ENCODE peak calls at places on chromosomes 11 and 22, in eight cellular contexts. One of them, this sample, is unnamed.

GRCh38 chr11:134313821-134314607 is 17.8 kb upstream of the GLB1L2 start:
- DNase-seq in AG10803: no peak
- DNase-seq in retinal pigment epithelial cell: no peak
- DNase-seq in astrocyte of the cerebellum: no peak
- DNase-seq in nephron progenitor cell: no peak
- DNase-seq in pancreas: peak
- DNase-seq in sigmoid colon: peak
- DNase-seq in endothelial cell: no peak
- DNase-seq in this sample: no peak

GRCh38 chr11:63851354-63851753 is 12.4 kb downstream of the MARK2 start:
- DNase-seq in endothelial cell: no peak
- DNase-seq in astrocyte of the cerebellum: no peak
- DNase-seq in retinal pigment epithelial cell: no peak
- DNase-seq in AG10803: no peak
- DNase-seq in nephron progenitor cell: no peak
- DNase-seq in sigmoid colon: no peak
- DNase-seq in pancreas: no peak
- DNase-seq in this sample: no peak

GRCh38 chr11:95182397-95182796 is 48.6 kb downstream of the SESN3 start:
- DNase-seq in AG10803: no peak
- DNase-seq in pancreas: no peak
- DNase-seq in endothelial cell: no peak
- DNase-seq in nephron progenitor cell: no peak
- DNase-seq in sigmoid colon: no peak
- DNase-seq in retinal pigment epithelial cell: no peak
- DNase-seq in astrocyte of the cerebellum: no peak
- DNase-seq in this sample: no peak

GRCh38 chr11:709109-709997 is 3.3 kb downstream of the EPS8L2 start:
- DNase-seq in nephron progenitor cell: no peak
- DNase-seq in astrocyte of the cerebellum: no peak
- DNase-seq in sigmoid colon: no peak
- DNase-seq in endothelial cell: no peak
- DNase-seq in retinal pigment epithelial cell: no peak
- DNase-seq in pancreas: no peak
- DNase-seq in AG10803: no peak
- DNase-seq in this sample: no peak

GRCh38 chr11:68351450-68352275 is 39.3 kb downstream of the LRP5 start:
- DNase-seq in nephron progenitor cell: no peak
- DNase-seq in pancreas: no peak
- DNase-seq in endothelial cell: no peak
- DNase-seq in retinal pigment epithelial cell: no peak
- DNase-seq in sigmoid colon: no peak
- DNase-seq in AG10803: no peak
- DNase-seq in astrocyte of the cerebellum: no peak
- DNase-seq in this sample: no peak

GRCh38 chr22:20867179-20868099 is 8.6 kb downstream of the SNAP29 start:
- DNase-seq in AG10803: no peak
- DNase-seq in nephron progenitor cell: no peak
- DNase-seq in retinal pigment epithelial cell: no peak
- DNase-seq in sigmoid colon: peak
- DNase-seq in endothelial cell: peak
- DNase-seq in pancreas: no peak
- DNase-seq in astrocyte of the cerebellum: no peak
- DNase-seq in this sample: peak

GRCh38 chr11:127640822-127641485 is 640.4 kb upstream of the KIRREL3 start:
- DNase-seq in retinal pigment epithelial cell: no peak
- DNase-seq in astrocyte of the cerebellum: no peak
- DNase-seq in endothelial cell: no peak
- DNase-seq in nephron progenitor cell: no peak
- DNase-seq in sigmoid colon: no peak
- DNase-seq in pancreas: no peak
- DNase-seq in AG10803: no peak
- DNase-seq in this sample: no peak

GRCh38 chr22:49724893-49725489 is 102.7 kb downstream of the BRD1 start:
- DNase-seq in astrocyte of the cerebellum: no peak
- DNase-seq in sigmoid colon: no peak
- DNase-seq in endothelial cell: peak
- DNase-seq in nephron progenitor cell: peak
- DNase-seq in pancreas: peak
- DNase-seq in AG10803: peak
- DNase-seq in retinal pigment epithelial cell: no peak
- DNase-seq in this sample: no peak

GRCh38 chr11:88050247-88050646 is 125.0 kb downstream of the RAB38 start:
- DNase-seq in pancreas: no peak
- DNase-seq in AG10803: no peak
- DNase-seq in sigmoid colon: no peak
- DNase-seq in retinal pigment epithelial cell: peak
- DNase-seq in nephron progenitor cell: no peak
- DNase-seq in astrocyte of the cerebellum: no peak
- DNase-seq in endothelial cell: no peak
- DNase-seq in this sample: no peak

GRCh38 chr22:50082961-50083461 is 2.2 kb downstream of the MLC1 start:
- DNase-seq in nephron progenitor cell: no peak
- DNase-seq in retinal pigment epithelial cell: no peak
- DNase-seq in endothelial cell: no peak
- DNase-seq in sigmoid colon: no peak
- DNase-seq in AG10803: no peak
- DNase-seq in astrocyte of the cerebellum: no peak
- DNase-seq in pancreas: no peak
- DNase-seq in this sample: no peak

GRCh38 chr11:29448246-29448877 is 568.5 kb downstream of the KCNA4 start:
- DNase-seq in endothelial cell: peak
- DNase-seq in sigmoid colon: no peak
- DNase-seq in AG10803: peak
- DNase-seq in pancreas: no peak
- DNase-seq in retinal pigment epithelial cell: no peak
- DNase-seq in nephron progenitor cell: peak
- DNase-seq in astrocyte of the cerebellum: peak
- DNase-seq in this sample: no peak
- TF ChIP-seq CTCF in endothelial cell: peak
- TF ChIP-seq CTCF in sigmoid colon: no peak
- TF ChIP-seq CTCF in AG10803: peak
- TF ChIP-seq CTCF in pancreas: no peak
- TF ChIP-seq CTCF in retinal pigment epithelial cell: peak
- TF ChIP-seq CTCF in nephron progenitor cell: peak
- TF ChIP-seq CTCF in astrocyte of the cerebellum: peak
- TF ChIP-seq CTCF in this sample: no peak

GRCh38 chr11:73140213-73141030 is 1.7 kb downstream of the FCHSD2 start:
- DNase-seq in astrocyte of the cerebellum: no peak
- DNase-seq in nephron progenitor cell: peak
- DNase-seq in endothelial cell: peak
- DNase-seq in sigmoid colon: no peak
- DNase-seq in pancreas: peak
- DNase-seq in AG10803: peak
- DNase-seq in retinal pigment epithelial cell: no peak
- DNase-seq in this sample: peak

GRCh38 chr11:73137942-73138274 is 4.2 kb downstream of the FCHSD2 start:
- DNase-seq in retinal pigment epithelial cell: no peak
- DNase-seq in nephron progenitor cell: no peak
- DNase-seq in pancreas: no peak
- DNase-seq in astrocyte of the cerebellum: no peak
- DNase-seq in sigmoid colon: no peak
- DNase-seq in endothelial cell: no peak
- DNase-seq in AG10803: no peak
- DNase-seq in this sample: no peak

GRCh38 chr11:73135346-73136284 is 6.5 kb downstream of the FCHSD2 start:
- DNase-seq in retinal pigment epithelial cell: no peak
- DNase-seq in pancreas: no peak
- DNase-seq in astrocyte of the cerebellum: no peak
- DNase-seq in nephron progenitor cell: no peak
- DNase-seq in AG10803: no peak
- DNase-seq in sigmoid colon: no peak
- DNase-seq in endothelial cell: no peak
- DNase-seq in this sample: no peak

GRCh38 chr11:73139476-73140198 is 2.5 kb downstream of the FCHSD2 start:
- DNase-seq in nephron progenitor cell: no peak
- DNase-seq in astrocyte of the cerebellum: no peak
- DNase-seq in sigmoid colon: no peak
- DNase-seq in pancreas: no peak
- DNase-seq in AG10803: peak
- DNase-seq in endothelial cell: no peak
- DNase-seq in retinal pigment epithelial cell: no peak
- DNase-seq in this sample: no peak

DNA sequence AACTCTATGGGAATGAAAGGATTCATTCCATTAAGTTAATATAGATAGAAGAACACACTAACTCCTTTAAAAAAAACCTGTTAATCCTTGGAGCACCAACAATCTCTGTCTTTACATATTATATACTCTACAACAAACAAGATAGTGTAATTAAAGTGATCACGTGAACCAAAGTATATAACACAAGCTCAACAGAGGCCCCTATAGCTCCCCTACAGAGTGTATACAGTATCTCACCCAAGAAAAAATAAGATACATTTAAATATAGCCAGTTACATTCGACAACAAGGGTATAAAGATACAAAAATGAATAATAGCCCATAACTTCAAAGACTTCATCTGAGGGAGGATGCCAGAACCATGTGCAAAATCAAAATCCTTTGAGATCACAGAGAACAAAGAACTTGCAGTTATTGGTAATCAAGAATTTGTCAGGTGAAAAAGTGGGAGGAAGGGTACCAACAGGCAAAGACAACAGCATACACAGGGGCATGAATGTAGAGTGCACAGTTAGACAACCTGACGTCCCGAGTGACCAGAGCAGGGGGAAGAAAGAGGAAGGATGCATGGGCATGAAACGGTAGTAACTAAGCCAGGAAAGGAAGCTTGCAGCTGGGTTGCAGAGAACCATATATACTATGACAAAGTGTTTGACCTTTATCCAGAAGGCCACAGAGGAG is 4.7 kb downstream of the FCHSD2 start:
- DNase-seq in retinal pigment epithelial cell: no peak
- DNase-seq in sigmoid colon: no peak
- DNase-seq in pancreas: no peak
- DNase-seq in nephron progenitor cell: no peak
- DNase-seq in AG10803: no peak
- DNase-seq in astrocyte of the cerebellum: no peak
- DNase-seq in endothelial cell: no peak
- DNase-seq in this sample: no peak
- TF ChIP-seq CTCF in retinal pigment epithelial cell: no peak
- TF ChIP-seq CTCF in sigmoid colon: no peak
- TF ChIP-seq CTCF in pancreas: no peak
- TF ChIP-seq CTCF in nephron progenitor cell: no peak
- TF ChIP-seq CTCF in AG10803: no peak
- TF ChIP-seq CTCF in astrocyte of the cerebellum: no peak
- TF ChIP-seq CTCF in endothelial cell: no peak
- TF ChIP-seq CTCF in this sample: no peak

DNA sequence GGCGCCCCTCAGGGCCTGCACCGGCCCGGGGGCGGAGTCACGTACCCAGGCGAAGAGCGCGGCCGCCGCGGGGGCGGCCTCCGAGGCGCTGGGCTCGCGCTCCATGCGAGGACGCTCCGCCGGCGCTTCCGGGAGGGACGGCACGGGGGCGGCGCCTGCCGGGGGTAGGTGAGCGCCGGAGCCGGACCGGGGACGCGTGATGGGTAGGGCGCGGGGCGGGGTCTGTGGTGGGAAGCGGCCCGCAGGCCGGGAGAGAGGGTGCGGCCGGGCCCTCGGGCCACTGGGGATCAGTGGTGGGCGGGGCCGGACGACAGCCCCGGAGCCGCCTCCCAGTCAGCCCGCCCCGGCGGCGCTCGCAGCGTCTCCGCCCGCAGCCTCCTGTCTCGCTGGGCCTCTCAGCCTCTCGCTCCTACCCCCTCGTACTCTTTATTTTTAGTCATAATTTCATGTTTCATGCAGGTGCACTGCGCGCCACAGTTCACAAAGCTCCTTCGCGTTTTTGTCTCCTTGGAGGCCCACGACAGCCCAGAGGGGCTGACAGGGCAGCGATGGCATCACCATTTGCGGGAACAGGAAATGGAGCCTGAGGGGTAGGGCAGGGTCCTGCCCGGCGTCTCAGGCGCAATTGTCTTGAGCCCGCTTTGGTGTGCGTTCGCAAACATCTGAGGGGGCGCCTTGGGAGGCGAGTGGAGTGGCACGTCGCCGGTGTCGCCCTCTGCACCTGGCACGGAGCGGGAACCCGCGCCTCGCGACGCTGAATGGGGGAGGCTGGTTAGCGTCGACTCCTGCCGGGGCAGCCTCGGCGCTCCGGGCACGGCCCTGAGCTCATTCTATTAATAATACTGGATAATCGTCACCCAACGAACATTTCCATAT is at the start of gene SERGEF:
- DNase-seq in nephron progenitor cell: peak
- DNase-seq in pancreas: peak
- DNase-seq in endothelial cell: peak
- DNase-seq in retinal pigment epithelial cell: peak
- DNase-seq in astrocyte of the cerebellum: peak
- DNase-seq in AG10803: peak
- DNase-seq in sigmoid colon: peak
- DNase-seq in this sample: peak
- TF ChIP-seq CTCF in nephron progenitor cell: no peak
- TF ChIP-seq CTCF in pancreas: no peak
- TF ChIP-seq CTCF in endothelial cell: no peak
- TF ChIP-seq CTCF in retinal pigment epithelial cell: no peak
- TF ChIP-seq CTCF in astrocyte of the cerebellum: peak
- TF ChIP-seq CTCF in AG10803: no peak
- TF ChIP-seq CTCF in sigmoid colon: peak
- TF ChIP-seq CTCF in this sample: peak

GRCh38 chr11:72353861-72354260 is 80.5 kb downstream of the CLPB start:
- DNase-seq in retinal pigment epithelial cell: no peak
- DNase-seq in nephron progenitor cell: no peak
- DNase-seq in astrocyte of the cerebellum: no peak
- DNase-seq in AG10803: no peak
- DNase-seq in pancreas: no peak
- DNase-seq in sigmoid colon: no peak
- DNase-seq in endothelial cell: peak
- DNase-seq in this sample: no peak

GRCh38 chr11:72354356-72355115 is 79.8 kb downstream of the CLPB start:
- DNase-seq in pancreas: no peak
- DNase-seq in astrocyte of the cerebellum: no peak
- DNase-seq in retinal pigment epithelial cell: no peak
- DNase-seq in nephron progenitor cell: no peak
- DNase-seq in endothelial cell: no peak
- DNase-seq in sigmoid colon: no peak
- DNase-seq in AG10803: no peak
- DNase-seq in this sample: no peak

GRCh38 chr11:72349616-72350218 is 84.6 kb downstream of the CLPB start:
- DNase-seq in endothelial cell: no peak
- DNase-seq in retinal pigment epithelial cell: no peak
- DNase-seq in AG10803: no peak
- DNase-seq in nephron progenitor cell: no peak
- DNase-seq in sigmoid colon: peak
- DNase-seq in pancreas: no peak
- DNase-seq in astrocyte of the cerebellum: no peak
- DNase-seq in this sample: peak

GRCh38 chr11:72350752-72351151 is 83.6 kb downstream of the CLPB start:
- DNase-seq in retinal pigment epithelial cell: no peak
- DNase-seq in pancreas: no peak
- DNase-seq in sigmoid colon: no peak
- DNase-seq in nephron progenitor cell: no peak
- DNase-seq in endothelial cell: no peak
- DNase-seq in AG10803: no peak
- DNase-seq in astrocyte of the cerebellum: no peak
- DNase-seq in this sample: no peak

GRCh38 chr11:72352859-72353551 is 81.3 kb downstream of the CLPB start:
- DNase-seq in pancreas: no peak
- DNase-seq in astrocyte of the cerebellum: peak
- DNase-seq in nephron progenitor cell: peak
- DNase-seq in endothelial cell: peak
- DNase-seq in sigmoid colon: no peak
- DNase-seq in AG10803: peak
- DNase-seq in retinal pigment epithelial cell: no peak
- DNase-seq in this sample: no peak
- TF ChIP-seq CTCF in pancreas: no peak
- TF ChIP-seq CTCF in astrocyte of the cerebellum: peak
- TF ChIP-seq CTCF in nephron progenitor cell: peak
- TF ChIP-seq CTCF in endothelial cell: no peak
- TF ChIP-seq CTCF in sigmoid colon: no peak
- TF ChIP-seq CTCF in AG10803: peak
- TF ChIP-seq CTCF in retinal pigment epithelial cell: peak
- TF ChIP-seq CTCF in this sample: no peak

GRCh38 chr11:118488480-118489109 is 38.7 kb upstream of the TTC36 start:
- DNase-seq in sigmoid colon: peak
- DNase-seq in nephron progenitor cell: peak
- DNase-seq in AG10803: peak
- DNase-seq in pancreas: peak
- DNase-seq in astrocyte of the cerebellum: peak
- DNase-seq in retinal pigment epithelial cell: peak
- DNase-seq in endothelial cell: peak
- DNase-seq in this sample: peak
- TF ChIP-seq CTCF in sigmoid colon: peak
- TF ChIP-seq CTCF in nephron progenitor cell: peak
- TF ChIP-seq CTCF in AG10803: peak
- TF ChIP-seq CTCF in pancreas: peak
- TF ChIP-seq CTCF in astrocyte of the cerebellum: peak
- TF ChIP-seq CTCF in retinal pigment epithelial cell: peak
- TF ChIP-seq CTCF in endothelial cell: peak
- TF ChIP-seq CTCF in this sample: peak

This sample was measured in ovary.